ENCODE peak calls at places on chromosomes 1 and 21, in six cellular contexts. B is tibial nerve, J is heart left ventricle, G is GM13977, Q is cardiac fibroblast, L is brain microvascular endothelial cell. U is an unnamed sample.

GRCh38 chr1:66968574-66968973 is 43.8 kb downstream of the MIER1 start:
- DNase-seq in Q (no peak), B (no peak), L (no peak), G (no peak), J (no peak), U (no peak)

GRCh38 chr1:200473698-200474371 is 64.0 kb upstream of the ZNF281 start:
- DNase-seq in L (no peak), Q (peak; percentile 15), B (no peak), J (no peak), G (peak; percentile 38), U (no peak)

GRCh38 chr1:228076796-228077430 is 5.6 kb upstream of the ARF1 start:
- DNase-seq in G (no peak), B (no peak), J (no peak), Q (no peak), L (no peak), U (no peak)

GRCh38 chr1:227944931-227945890 is 2.5 kb downstream of the WNT9A start:
- DNase-seq in B (no peak), Q (no peak), L (no peak), G (peak; percentile 21), J (no peak), U (no peak)

GRCh38 chr1:216902669-216903388 is 179.6 kb upstream of the ESRRG start:
- DNase-seq in G (no peak), B (no peak), J (no peak), Q (peak; percentile 26), L (no peak), U (no peak)

GRCh38 chr1:26771643-26772321 is 16.0 kb upstream of the PIGV start:
- DNase-seq in J (no peak), Q (peak; percentile 96), G (no peak), B (no peak), L (peak; percentile 94), U (no peak)

GRCh38 chr1:163170975-163171676 is 31.6 kb downstream of the RGS5 start:
- DNase-seq in Q (peak; percentile 70), L (peak; percentile 53), B (no peak), J (no peak), G (no peak), U (no peak)

GRCh38 chr1:205502992-205503391 is 1.5 kb upstream of the CDK18 start:
- DNase-seq in Q (no peak), G (no peak), J (no peak), B (no peak), L (no peak), U (no peak)

GRCh38 chr1:36849956-36850355 is 184.4 kb downstream of the GRIK3 start:
- DNase-seq in G (no peak), J (no peak), Q (no peak), B (no peak), L (no peak), U (no peak)

GRCh38 chr21:20396798-20397197 is 601.4 kb upstream of the NCAM2 start:
- DNase-seq in J (no peak), L (no peak), B (no peak), Q (no peak), G (no peak), U (no peak)

GRCh38 chr1:117607471-117607870 is 1.6 kb downstream of the TENT5C start:
- DNase-seq in G (no peak), Q (peak; percentile 5), J (no peak), B (no peak), L (no peak), U (no peak)

GRCh38 chr1:62384276-62385005 is 52.4 kb upstream of the USP1 start:
- DNase-seq in J (peak; percentile 14), G (no peak), L (peak; percentile 76), B (no peak), Q (peak; percentile 86), U (no peak)

GRCh38 chr1:155801149-155801548 is 55.9 kb downstream of the GON4L start:
- DNase-seq in G (no peak), Q (peak; percentile 23), B (no peak), J (no peak), L (no peak), U (no peak)

GRCh38 chr1:230108580-230108979 is 41.5 kb downstream of the GALNT2 start:
- DNase-seq in G (no peak), Q (no peak), L (no peak), J (no peak), B (no peak), U (no peak)

GRCh38 chr1:2151252-2151651 is 43.3 kb downstream of the FAAP20 start:
- DNase-seq in L (no peak), B (no peak), Q (peak; percentile 39), G (no peak), J (no peak), U (no peak)
- TF ChIP-seq CTCF in L (no peak), B (no peak), Q (no peak), G (no peak), J (no peak), U (no peak)

DNA sequence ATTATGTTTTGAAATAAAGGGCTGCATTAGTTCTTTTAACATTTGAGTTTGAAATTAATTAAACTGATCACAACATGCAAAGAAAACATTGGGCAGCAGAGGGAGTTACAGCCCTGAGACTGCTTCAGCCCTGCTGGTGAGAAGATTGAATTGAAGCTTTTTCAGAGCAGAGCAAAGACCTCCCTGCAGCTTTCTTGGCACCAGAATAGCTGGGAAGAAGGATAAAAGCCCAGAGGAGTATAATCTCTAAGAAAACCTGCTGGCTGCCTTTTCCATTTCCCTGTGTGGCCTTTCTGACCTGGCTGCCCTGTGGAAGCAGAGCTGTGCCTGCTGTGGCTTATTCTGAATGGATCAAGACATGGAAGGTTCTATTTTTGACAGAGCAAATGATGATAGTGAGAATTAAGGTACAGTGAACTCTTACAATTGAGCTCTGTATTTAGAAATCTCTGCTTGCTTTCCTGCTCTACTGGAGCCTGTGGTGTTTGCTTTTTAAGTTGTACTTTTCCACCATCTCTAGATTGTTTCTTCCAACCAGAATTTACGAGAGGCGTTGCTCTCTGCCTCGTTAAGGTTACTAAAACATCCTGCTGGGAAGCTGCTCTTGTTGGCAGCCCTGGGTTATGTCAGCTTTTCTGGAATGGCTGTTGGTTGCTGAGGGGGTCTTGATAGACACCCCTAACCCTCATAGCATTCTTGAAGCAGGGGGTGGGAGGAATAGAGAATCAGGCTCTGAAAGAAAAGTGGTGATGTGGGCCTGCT is 9.9 kb downstream of the SNRPE start:
- DNase-seq in B (no peak), Q (peak; percentile 91), J (peak; percentile 57), L (peak; percentile 67), G (peak; percentile 36), U (peak; percentile 21)
- TF ChIP-seq CTCF in B (peak; percentile 63), Q (peak; percentile 87), J (peak; percentile 83), L (peak; percentile 95), G (peak; percentile 43), U (peak; percentile 76)

DNA sequence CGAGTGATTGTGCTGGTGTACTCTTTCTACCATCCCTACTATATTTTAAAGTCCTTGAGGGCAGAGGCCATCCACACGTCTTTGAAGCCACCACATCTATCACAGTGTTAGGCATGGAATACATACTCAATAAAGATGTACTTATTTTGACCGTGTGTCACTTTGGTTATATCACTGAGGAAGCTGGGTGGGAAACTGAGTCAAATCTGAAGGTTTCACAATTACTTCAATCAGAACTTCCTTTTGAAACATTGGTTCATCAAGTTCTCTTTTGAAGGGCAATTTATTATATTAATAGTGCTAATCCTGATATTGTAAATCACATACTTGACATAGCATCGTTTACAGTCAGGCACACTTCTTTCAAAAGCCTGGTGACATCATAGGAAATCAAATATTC is 53.3 kb upstream of the ATP1B1 start:
- DNase-seq in G (no peak), B (no peak), J (no peak), Q (no peak), L (no peak), U (no peak)
- TF ChIP-seq CTCF in G (no peak), B (no peak), J (no peak), Q (no peak), L (no peak), U (no peak)

DNA sequence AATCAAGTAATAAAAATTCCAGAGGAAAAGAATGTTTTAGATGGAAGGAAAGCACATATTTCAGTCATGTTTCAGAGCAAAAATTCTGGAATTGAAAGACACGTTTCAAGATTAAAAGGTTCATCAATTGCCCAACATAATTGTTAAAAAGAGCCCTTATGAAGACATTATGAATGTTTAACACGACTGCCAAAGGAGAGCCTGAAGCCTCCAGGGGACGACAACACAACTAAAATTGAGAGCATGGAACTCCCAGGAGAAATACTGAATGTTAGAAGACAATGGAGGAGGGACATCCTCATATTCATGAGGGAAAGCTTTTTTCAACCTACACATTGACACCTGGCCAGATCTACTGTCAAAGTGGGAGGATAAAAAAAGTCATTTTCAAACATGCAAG is 16.0 kb downstream of the OR2T11 start:
- DNase-seq in G (peak; percentile 22), Q (peak; percentile 52), B (peak; percentile 24), J (no peak), L (peak; percentile 12), U (no peak)
- TF ChIP-seq CTCF in G (peak; percentile 67), Q (peak; percentile 69), B (no peak), J (peak; percentile 42), L (peak; percentile 40), U (no peak)

DNA sequence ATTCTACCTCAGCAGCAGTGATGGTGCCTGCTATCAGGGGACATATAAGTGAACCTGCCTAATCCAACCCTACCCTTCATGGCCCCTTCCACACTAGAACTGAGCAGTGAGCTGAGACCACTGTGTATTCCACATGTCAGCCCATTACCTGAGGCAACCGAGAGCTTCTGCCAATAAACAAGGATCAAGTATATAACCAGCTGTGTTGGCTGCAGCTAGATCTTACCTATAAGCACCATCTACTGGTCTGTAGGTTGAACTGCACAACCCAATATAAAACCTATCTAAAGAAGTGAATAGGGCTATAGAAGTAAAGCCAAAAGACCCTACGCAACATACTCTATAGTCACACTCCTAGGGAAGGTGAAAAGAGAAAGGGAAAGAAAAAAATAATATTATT is 376.9 kb downstream of the HHIPL2 start:
- DNase-seq in J (no peak), G (peak; percentile 40), B (no peak), Q (peak; percentile 76), L (peak; percentile 29), U (no peak)
- TF ChIP-seq CTCF in J (peak; percentile 34), G (peak; percentile 70), B (peak; percentile 40), Q (peak; percentile 77), L (peak; percentile 61), U (peak; percentile 45)

GRCh38 chr1:34398916-34399275 is 222.2 kb downstream of the C1orf94 start:
- DNase-seq in G (no peak), J (no peak), B (no peak), L (no peak), Q (no peak), U (no peak)
- TF ChIP-seq CTCF in G (no peak), J (no peak), B (no peak), L (no peak), Q (no peak), U (peak; percentile 11)